ENCODE peak calls at places on chromosomes 3 and 15, in four cellular contexts. One of them, this sample, is unnamed. For H3K4me1 and H3K27me3, the result is how much of the 10 kb centered on the place peaks cover.

GRCh38 chr3:155184027-155184426 is 103.9 kb downstream of the MME start:
- DNase-seq in aorta: no peak
- DNase-seq in upper lobe of right lung: no peak
- DNase-seq in transverse colon: no peak
- DNase-seq in this sample: no peak

GRCh38 chr15:70605606-70606410 is 157.6 kb downstream of the UACA start:
- DNase-seq in transverse colon: peak
- DNase-seq in upper lobe of right lung: no peak
- DNase-seq in aorta: peak
- DNase-seq in this sample: peak

GRCh38 chr3:78029775-78030174 is 989.9 kb downstream of the ROBO2 start:
- DNase-seq in upper lobe of right lung: peak
- DNase-seq in transverse colon: no peak
- DNase-seq in aorta: no peak
- DNase-seq in this sample: no peak

GRCh38 chr3:125003369-125003853 is 52.4 kb downstream of the HEG1 start:
- DNase-seq in aorta: no peak
- DNase-seq in transverse colon: peak
- DNase-seq in upper lobe of right lung: no peak
- DNase-seq in this sample: peak

GRCh38 chr3:16452265-16452664 is 61.2 kb downstream of the RFTN1 start:
- DNase-seq in transverse colon: no peak
- DNase-seq in upper lobe of right lung: no peak
- DNase-seq in aorta: no peak
- DNase-seq in this sample: no peak

GRCh38 chr15:48440084-48440483 is 108.9 kb downstream of the DUT start:
- DNase-seq in transverse colon: no peak
- DNase-seq in upper lobe of right lung: no peak
- DNase-seq in aorta: no peak
- DNase-seq in this sample: no peak

GRCh38 chr3:142088522-142088921 is 60.8 kb downstream of the TFDP2 start:
- DNase-seq in transverse colon: no peak
- DNase-seq in upper lobe of right lung: no peak
- DNase-seq in aorta: no peak
- DNase-seq in this sample: peak

GRCh38 chr15:40060241-40060961 is 21.4 kb upstream of the SRP14 start:
- DNase-seq in transverse colon: no peak
- DNase-seq in aorta: no peak
- DNase-seq in upper lobe of right lung: no peak
- DNase-seq in this sample: no peak

GRCh38 chr15:60128000-60128376 is 123.9 kb downstream of the FOXB1 start:
- DNase-seq in aorta: no peak
- DNase-seq in upper lobe of right lung: no peak
- DNase-seq in transverse colon: no peak
- DNase-seq in this sample: no peak

GRCh38 chr3:148759425-148759824 is 61.7 kb downstream of the AGTR1 start:
- DNase-seq in transverse colon: no peak
- DNase-seq in aorta: no peak
- DNase-seq in upper lobe of right lung: no peak
- DNase-seq in this sample: no peak

GRCh38 chr3:184911570-184911969 is 99.6 kb downstream of the VPS8 start:
- DNase-seq in aorta: no peak
- DNase-seq in upper lobe of right lung: no peak
- DNase-seq in transverse colon: no peak
- DNase-seq in this sample: peak

GRCh38 chr3:194404365-194405140 is 5.5 kb upstream of the GP5 start:
- DNase-seq in aorta: no peak
- DNase-seq in transverse colon: peak
- DNase-seq in upper lobe of right lung: no peak
- DNase-seq in this sample: peak

GRCh38 chr3:158313344-158313927 is 203.5 kb downstream of the RSRC1 start:
- DNase-seq in transverse colon: no peak
- DNase-seq in upper lobe of right lung: no peak
- DNase-seq in aorta: no peak
- DNase-seq in this sample: peak

GRCh38 chr3:187836848-187837770 is 91.8 kb upstream of the BCL6 start:
- DNase-seq in aorta: no peak
- DNase-seq in transverse colon: no peak
- DNase-seq in upper lobe of right lung: no peak
- DNase-seq in this sample: no peak

GRCh38 chr15:62125763-62126162 is 39.3 kb downstream of the C2CD4B start:
- DNase-seq in upper lobe of right lung: no peak
- DNase-seq in aorta: no peak
- DNase-seq in transverse colon: peak
- DNase-seq in this sample: peak

DNA sequence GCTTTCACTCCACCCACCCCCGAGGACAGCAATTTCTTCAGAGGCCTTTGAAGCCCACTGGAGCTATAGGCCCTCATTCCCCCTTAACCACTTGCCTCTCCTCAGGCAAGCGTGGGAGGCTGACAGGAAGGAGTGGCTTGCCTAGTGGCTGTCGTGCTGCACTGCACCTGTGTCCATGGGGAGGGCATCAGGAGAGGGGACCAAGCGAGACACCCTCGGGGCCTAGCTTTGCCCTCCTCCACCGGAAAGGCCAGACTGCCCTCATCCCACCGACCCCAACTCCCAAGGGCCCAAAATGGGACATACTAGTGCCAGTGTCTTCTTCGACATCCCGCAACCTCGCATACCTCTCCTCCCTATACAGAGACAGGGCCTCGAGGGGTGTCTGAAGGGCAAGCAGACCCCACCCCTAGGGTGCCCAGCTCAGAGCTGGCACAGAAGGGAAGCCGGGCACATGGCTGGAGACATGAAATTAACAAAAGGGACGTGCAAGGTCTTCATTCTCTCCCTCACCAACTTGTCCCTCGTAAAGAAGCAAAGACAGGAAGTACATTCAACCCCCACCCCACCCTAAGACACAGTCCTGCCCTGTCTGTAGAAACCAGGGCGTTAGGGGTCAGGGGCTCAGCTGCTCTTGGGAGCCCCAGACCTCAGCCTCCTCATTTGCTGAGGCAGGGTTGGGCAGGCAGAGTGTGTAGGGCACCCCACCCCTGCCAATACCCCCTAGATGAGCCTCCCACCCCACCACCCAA is 24.3 kb downstream of the VIPR1 start:
- DNase-seq in upper lobe of right lung: no peak
- DNase-seq in aorta: no peak
- DNase-seq in transverse colon: no peak
- DNase-seq in this sample: no peak
- H3K4me1 ChIP-seq in upper lobe of right lung: under half
- H3K4me1 ChIP-seq in aorta: under half
- H3K4me1 ChIP-seq in transverse colon: under half
- H3K4me1 ChIP-seq in this sample: under half

DNA sequence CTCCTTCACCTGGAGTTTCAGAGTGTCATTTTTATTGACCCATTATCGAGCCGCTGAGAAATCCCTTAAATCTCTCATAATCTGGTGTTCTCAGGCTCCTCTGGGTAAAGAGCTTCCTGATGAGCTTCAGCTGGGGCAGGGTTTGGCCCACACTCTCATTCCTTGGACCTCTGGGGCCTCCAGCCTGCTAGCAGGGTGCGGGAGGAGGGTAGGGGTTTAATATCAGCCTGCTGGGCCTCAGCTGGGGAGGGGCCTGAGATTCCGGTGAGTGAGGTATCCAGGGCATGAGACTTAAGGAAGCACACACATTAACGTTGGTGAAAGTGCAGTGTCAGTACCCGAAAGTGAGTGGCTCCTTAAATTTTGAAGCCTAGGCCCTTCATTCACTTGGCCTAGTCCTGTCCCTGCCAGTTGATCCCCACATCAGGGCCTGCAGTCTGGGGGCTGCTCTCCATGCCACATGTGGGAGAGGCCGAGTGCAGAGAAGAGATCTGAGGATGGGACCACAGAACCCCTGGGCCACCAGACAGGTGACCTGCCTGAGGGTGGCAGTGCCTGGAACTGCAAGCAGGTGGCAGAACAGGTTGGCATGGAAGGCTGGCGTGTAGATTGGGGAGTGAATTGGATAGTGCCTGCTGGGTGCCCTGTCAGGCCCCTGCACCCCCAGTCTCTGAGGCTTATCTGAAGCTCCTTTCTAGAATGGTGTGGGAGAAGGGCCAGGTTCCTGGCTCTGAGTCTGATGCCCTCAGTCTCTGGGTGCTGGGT is 16.1 kb downstream of the C3orf18 start:
- DNase-seq in transverse colon: no peak
- DNase-seq in upper lobe of right lung: no peak
- DNase-seq in aorta: no peak
- DNase-seq in this sample: no peak
- H3K27me3 ChIP-seq in transverse colon: under half
- H3K27me3 ChIP-seq in upper lobe of right lung: under half
- H3K27me3 ChIP-seq in aorta: under half
- H3K27me3 ChIP-seq in this sample: under half

DNA sequence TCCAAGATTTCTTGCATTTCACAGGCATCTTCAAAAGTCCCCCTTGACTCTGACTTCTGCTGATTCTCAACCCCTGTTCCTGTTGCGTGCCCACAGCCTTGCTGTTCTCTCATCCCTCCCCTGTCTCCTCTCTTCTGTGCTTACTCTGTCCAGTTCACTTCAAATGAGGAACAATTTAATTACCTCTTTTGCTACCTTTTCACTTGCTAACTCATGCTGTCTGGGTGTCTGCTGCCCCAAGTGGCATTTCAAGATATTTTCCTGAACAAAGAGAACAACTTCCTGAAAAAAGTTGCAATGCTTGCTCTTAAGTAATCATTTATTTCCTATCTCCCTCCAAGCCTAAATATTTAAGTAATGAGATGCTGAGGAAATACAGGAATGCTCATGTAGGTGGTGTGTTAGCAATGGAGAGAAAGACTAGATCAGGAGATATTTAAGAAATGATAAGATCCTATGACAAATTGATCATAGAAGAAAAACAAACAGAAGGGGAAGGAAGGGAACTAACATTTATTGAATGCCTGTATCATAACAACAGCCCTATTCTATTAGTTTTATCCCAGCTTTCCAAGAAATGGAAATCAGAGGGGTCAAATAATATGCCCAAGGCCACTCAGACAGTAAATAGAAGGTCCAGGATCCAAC is 42.2 kb downstream of the SV2B start:
- DNase-seq in transverse colon: no peak
- DNase-seq in upper lobe of right lung: no peak
- DNase-seq in aorta: no peak
- DNase-seq in this sample: peak
- H3K27ac ChIP-seq in transverse colon: no peak
- H3K27ac ChIP-seq in upper lobe of right lung: no peak
- H3K27ac ChIP-seq in aorta: no peak
- H3K27ac ChIP-seq in this sample: no peak

GRCh38 chr3:49902511-49903345 is 945 bp downstream of the MST1R start:
- DNase-seq in upper lobe of right lung: peak
- DNase-seq in transverse colon: no peak
- DNase-seq in aorta: no peak
- DNase-seq in this sample: no peak
- H3K4me1 ChIP-seq in upper lobe of right lung: under half
- H3K4me1 ChIP-seq in transverse colon: under half
- H3K4me1 ChIP-seq in aorta: under half
- H3K4me1 ChIP-seq in this sample: under half

GRCh38 chr3:53045784-53046170 is at the start of gene SFMBT1:
- DNase-seq in transverse colon: peak
- DNase-seq in aorta: peak
- DNase-seq in upper lobe of right lung: peak
- DNase-seq in this sample: peak
- H3K27me3 ChIP-seq in transverse colon: under half
- H3K27me3 ChIP-seq in aorta: under half
- H3K27me3 ChIP-seq in upper lobe of right lung: under half
- H3K27me3 ChIP-seq in this sample: under half

GRCh38 chr3:42052867-42053351 is 38.2 kb upstream of the TRAK1 start:
- DNase-seq in transverse colon: no peak
- DNase-seq in aorta: no peak
- DNase-seq in upper lobe of right lung: no peak
- DNase-seq in this sample: peak

GRCh38 chr3:42055291-42055690 is 35.9 kb upstream of the TRAK1 start:
- DNase-seq in transverse colon: no peak
- DNase-seq in upper lobe of right lung: no peak
- DNase-seq in aorta: no peak
- DNase-seq in this sample: no peak

GRCh38 chr3:42053476-42053875 is 37.7 kb upstream of the TRAK1 start:
- DNase-seq in upper lobe of right lung: no peak
- DNase-seq in transverse colon: peak
- DNase-seq in aorta: peak
- DNase-seq in this sample: peak

GRCh38 chr3:42057561-42058211 is 33.5 kb upstream of the TRAK1 start:
- DNase-seq in transverse colon: peak
- DNase-seq in upper lobe of right lung: no peak
- DNase-seq in aorta: no peak
- DNase-seq in this sample: peak

DNA sequence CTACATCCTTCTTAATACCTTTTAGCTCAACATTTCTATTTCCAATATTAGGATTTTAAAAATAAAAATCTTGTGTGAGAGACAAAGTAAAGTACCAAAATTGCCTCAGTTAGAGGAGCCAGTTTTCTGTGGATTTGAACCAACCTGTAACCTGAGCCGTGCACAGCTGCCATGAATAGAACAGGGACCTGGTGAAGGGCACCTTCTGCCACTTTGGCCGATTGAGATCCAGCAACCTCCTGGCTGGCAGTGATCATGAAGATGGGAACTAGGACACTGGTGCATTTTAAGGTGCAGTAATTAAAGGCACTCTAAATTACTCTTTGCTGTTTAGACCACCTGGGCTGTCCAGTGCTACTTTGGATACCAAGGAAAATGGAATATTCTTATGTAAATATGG is 34.3 kb upstream of the TRAK1 start:
- DNase-seq in upper lobe of right lung: no peak
- DNase-seq in transverse colon: peak
- DNase-seq in aorta: no peak
- DNase-seq in this sample: no peak
- H3K27ac ChIP-seq in upper lobe of right lung: no peak
- H3K27ac ChIP-seq in transverse colon: peak
- H3K27ac ChIP-seq in aorta: no peak
- H3K27ac ChIP-seq in this sample: no peak